ENCODE peak calls at places on chromosomes 1 and 21, in eight cellular contexts. O is endodermal cell, N is heart right ventricle, R is fibroblast of lung, S is substantia nigra, B is RWPE1, Q is foreskin keratinocyte, V is lower lobe of right lung. G is an unnamed sample.

GRCh38 chr1:156664949-156665411 is 12.2 kb downstream of the NES start:
- DNase-seq in O (peak), N (peak), R (peak), S (peak), B (no peak), Q (no peak), V (no peak), G (no peak)

GRCh38 chr21:33199516-33200217 is 30.1 kb upstream of the IFNAR2 start:
- DNase-seq in O (peak), N (no peak), R (peak), S (peak), B (peak), Q (peak), V (no peak), G (no peak)

GRCh38 chr1:5724847-5725246 is 267.4 kb downstream of the NPHP4 start:
- DNase-seq in O (no peak), N (peak), R (no peak), S (no peak), B (no peak), Q (no peak), V (no peak), G (no peak)

GRCh38 chr1:155884028-155884950 is 24.9 kb downstream of the SYT11 start:
- DNase-seq in O (no peak), N (no peak), R (peak), S (peak), B (no peak), Q (no peak), V (no peak), G (no peak)

GRCh38 chr21:35164380-35164779 is 115.3 kb upstream of the RUNX1 start:
- DNase-seq in O (no peak), N (no peak), R (no peak), S (no peak), B (no peak), Q (no peak), V (no peak), G (no peak)

GRCh38 chr1:99766378-99766800 is at the start of gene FRRS1:
- DNase-seq in O (peak), N (peak), R (peak), S (peak), B (peak), Q (peak), V (peak), G (no peak)

GRCh38 chr1:172990598-172991215 is 60.0 kb downstream of the TNFSF18 start:
- DNase-seq in O (no peak), N (no peak), R (peak), S (no peak), B (no peak), Q (no peak), V (no peak), G (no peak)

GRCh38 chr1:172497230-172497629 is 35.7 kb upstream of the SUCO start:
- DNase-seq in O (peak), N (peak), R (peak), S (no peak), B (peak), Q (peak), V (peak), G (no peak)

GRCh38 chr1:23118957-23119792 is 49.5 kb downstream of the LUZP1 start:
- DNase-seq in O (no peak), N (no peak), R (peak), S (no peak), B (no peak), Q (no peak), V (no peak), G (no peak)

GRCh38 chr1:154951901-154952657 is 3.8 kb downstream of the PBXIP1 start:
- DNase-seq in O (no peak), N (no peak), R (no peak), S (no peak), B (no peak), Q (no peak), V (no peak), G (no peak)

GRCh38 chr1:223141021-223141420 is 2.0 kb downstream of the TLR5 start:
- DNase-seq in O (no peak), N (no peak), R (no peak), S (no peak), B (no peak), Q (peak), V (no peak), G (no peak)

GRCh38 chr1:17789926-17790325 is 34.8 kb downstream of the ACTL8 start:
- DNase-seq in O (no peak), N (no peak), R (no peak), S (no peak), B (no peak), Q (no peak), V (no peak), G (no peak)

GRCh38 chr1:54716299-54717047 is 812 bp downstream of the TTC4 start:
- DNase-seq in O (no peak), N (no peak), R (peak), S (no peak), B (peak), Q (peak), V (no peak), G (no peak)

GRCh38 chr21:46608672-46609111 is 3.8 kb upstream of the S100B start:
- DNase-seq in O (no peak), N (no peak), R (no peak), S (no peak), B (no peak), Q (no peak), V (no peak), G (no peak)

GRCh38 chr1:107232421-107232820 is 91.6 kb downstream of the NTNG1 start:
- DNase-seq in O (no peak), N (no peak), R (no peak), S (no peak), B (no peak), Q (no peak), V (no peak), G (no peak)

GRCh38 chr1:160459056-160459455 is 58.7 kb downstream of the VANGL2 start:
- DNase-seq in O (no peak), N (no peak), R (peak), S (no peak), B (no peak), Q (no peak), V (no peak), G (no peak)

GRCh38 chr1:3175486-3175885 is 106.5 kb downstream of the PRDM16 start:
- DNase-seq in O (no peak), N (no peak), R (no peak), S (no peak), B (no peak), Q (no peak), V (no peak), G (no peak)

GRCh38 chr1:203055166-203055799 is 29.0 kb downstream of the PPFIA4 start:
- DNase-seq in O (peak), N (no peak), R (no peak), S (no peak), B (no peak), Q (no peak), V (no peak), G (no peak)

GRCh38 chr1:37797750-37798345 is 4.2 kb downstream of the MANEAL start:
- DNase-seq in O (no peak), N (no peak), R (peak), S (no peak), B (no peak), Q (no peak), V (no peak), G (no peak)

DNA sequence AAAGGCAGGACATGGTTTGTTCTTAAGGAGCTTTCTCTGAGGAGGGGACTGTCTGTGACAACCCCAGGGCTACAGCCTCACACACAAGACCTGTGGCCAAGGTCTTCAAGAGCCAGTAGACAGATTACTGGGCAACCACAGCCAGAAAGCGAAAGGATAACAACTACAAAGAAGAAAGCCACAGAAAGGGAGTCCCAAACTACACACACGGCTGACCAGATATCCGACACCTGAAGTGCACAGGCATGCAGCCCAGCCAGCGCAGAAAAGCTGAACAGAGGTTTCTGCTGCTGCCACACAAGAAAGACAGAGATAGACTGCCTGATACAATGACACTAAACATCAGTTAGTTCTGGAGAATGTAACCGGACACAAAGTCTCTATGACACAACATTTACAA is 21.4 kb upstream of the NADK start:
- DNase-seq in O (no peak), N (no peak), R (no peak), S (no peak), B (no peak), Q (no peak), V (no peak), G (no peak)
- H3K27ac ChIP-seq in O (no peak), N (no peak), R (no peak), S (no peak), B (no peak), Q (no peak), V (no peak), G (no peak)

GRCh38 chr1:12636098-12636950 is 7.6 kb upstream of the AADACL4 start:
- DNase-seq in O (peak), N (peak), R (peak), S (no peak), B (no peak), Q (no peak), V (peak), G (no peak)
- H3K27ac ChIP-seq in O (no peak), N (peak), R (no peak), S (no peak), B (no peak), Q (no peak), V (no peak), G (no peak)

GRCh38 chr1:27485363-27485762 is 4.6 kb downstream of the WASF2 start:
- DNase-seq in O (no peak), N (no peak), R (no peak), S (no peak), B (no peak), Q (no peak), V (no peak), G (no peak)
- H3K27ac ChIP-seq in O (no peak), N (peak), R (no peak), S (no peak), B (peak), Q (no peak), V (no peak), G (no peak)

GRCh38 chr1:220119043-220119512 is 25.1 kb downstream of the IARS2 start:
- DNase-seq in O (no peak), N (no peak), R (no peak), S (no peak), B (no peak), Q (no peak), V (no peak), G (no peak)

GRCh38 chr1:220124542-220124941 is 30.6 kb downstream of the IARS2 start:
- DNase-seq in O (no peak), N (no peak), R (peak), S (no peak), B (no peak), Q (no peak), V (no peak), G (no peak)

GRCh38 chr1:220123889-220124288 is 30.0 kb downstream of the IARS2 start:
- DNase-seq in O (peak), N (no peak), R (no peak), S (no peak), B (no peak), Q (no peak), V (no peak), G (no peak)

GRCh38 chr1:220127076-220127475 is 33.1 kb downstream of the IARS2 start:
- DNase-seq in O (no peak), N (no peak), R (no peak), S (no peak), B (no peak), Q (no peak), V (no peak), G (no peak)

GRCh38 chr1:220121791-220122530 is 28.0 kb downstream of the IARS2 start:
- DNase-seq in O (no peak), N (no peak), R (no peak), S (no peak), B (no peak), Q (no peak), V (no peak), G (no peak)
- H3K27ac ChIP-seq in O (no peak), N (no peak), R (no peak), S (no peak), B (no peak), Q (no peak), V (no peak), G (no peak)

GRCh38 chr1:204407314-204407971 is 4.2 kb downstream of the PPP1R15B start:
- DNase-seq in O (no peak), N (no peak), R (no peak), S (no peak), B (no peak), Q (no peak), V (no peak), G (no peak)
- H3K27ac ChIP-seq in O (no peak), N (peak), R (no peak), S (no peak), B (no peak), Q (peak), V (no peak), G (no peak)